ENCODE peak calls at places on chromosomes 16 and 17, in six cellular contexts. T, Q, O, B, P and W are unnamed samples.

GRCh38 chr17:81707725-81708646 is 4.1 kb upstream of the SLC25A10 start:
- DNase-seq in Q (no peak), T (no peak), B (no peak), O (no peak), P (no peak), W (no peak)

GRCh38 chr17:29671661-29672060 is 48.9 kb upstream of the CORO6 start:
- DNase-seq in T (no peak), P (no peak), O (no peak), Q (no peak), B (no peak), W (no peak)

GRCh38 chr16:57795431-57795878 is 6.8 kb downstream of the KIFC3 start:
- DNase-seq in Q (peak), P (peak), O (no peak), B (no peak), T (no peak), W (peak)

GRCh38 chr16:2487903-2488531 is 13.1 kb downstream of the TBC1D24 start:
- DNase-seq in T (no peak), O (no peak), B (peak), P (no peak), Q (no peak), W (no peak)

GRCh38 chr16:4515611-4516233 is 22.9 kb downstream of the CDIP1 start:
- DNase-seq in T (no peak), B (no peak), O (no peak), P (no peak), Q (no peak), W (no peak)

GRCh38 chr17:5260542-5260941 is 21.5 kb upstream of the RABEP1 start:
- DNase-seq in P (no peak), B (no peak), T (no peak), Q (no peak), O (no peak), W (no peak)

GRCh38 chr16:3979070-3979469 is 98.6 kb upstream of the CREBBP start:
- DNase-seq in P (no peak), T (no peak), B (no peak), O (no peak), Q (no peak), W (no peak)

GRCh38 chr17:50559674-50560184 is 786 bp upstream of the CACNA1G start:
- DNase-seq in O (peak), T (no peak), Q (peak), P (peak), B (no peak), W (peak)

GRCh38 chr17:42818379-42818778 is 5.7 kb downstream of the BECN1 start:
- DNase-seq in O (no peak), Q (no peak), B (no peak), T (no peak), P (no peak), W (no peak)

GRCh38 chr17:65017375-65017774 is 39.2 kb downstream of the GNA13 start:
- DNase-seq in P (no peak), O (no peak), T (no peak), B (no peak), Q (no peak), W (no peak)

GRCh38 chr17:78267257-78268073 is 36.0 kb downstream of the TMEM235 start:
- DNase-seq in O (no peak), P (no peak), B (no peak), T (no peak), Q (no peak), W (no peak)

GRCh38 chr16:54403580-54403979 is 117.0 kb upstream of the IRX3 start:
- DNase-seq in B (no peak), P (no peak), O (no peak), T (no peak), Q (no peak), W (no peak)

GRCh38 chr16:69340095-69340644 is 598 bp downstream of the NIP7 start:
- DNase-seq in P (no peak), O (no peak), Q (no peak), T (no peak), B (no peak), W (no peak)

GRCh38 chr17:75854111-75854748 is 905 bp downstream of the WBP2 start:
- DNase-seq in T (no peak), P (no peak), Q (no peak), O (peak), B (no peak), W (no peak)

GRCh38 chr17:49414271-49414621 is 436 bp downstream of the PHB1 start:
- DNase-seq in T (no peak), O (no peak), B (no peak), P (no peak), Q (no peak), W (no peak)